ENCODE peak calls at places on chromosome 9, in nine cellular contexts. X is epithelial cell of esophagus, L is fibroblast of the aortic adventitia, T is kidney epithelial cell, J is MM.1S, N is AG09309, W is choroid plexus epithelial cell, M is psoas muscle, G is IMR-90. I is an unnamed sample.
A peak's percentile ranks its signal among the peaks of the same experiment; 100 is the strongest.

GRCh38 chr9:37902804-37903580 is 935 bp downstream of the SLC25A51 start:
- DNase-seq in X (peak; percentile 71), L (peak; percentile 49), T (no peak), J (peak; percentile 22), N (no peak), W (peak; percentile 73), M (no peak), G (peak; percentile 65), I (peak; percentile 30)

GRCh38 chr9:20754556-20754955 is 70.5 kb downstream of the FOCAD start:
- DNase-seq in X (peak; percentile 39), L (peak; percentile 34), T (no peak), J (no peak), N (peak; percentile 21), W (peak; percentile 10), M (no peak), G (peak; percentile 11), I (peak; percentile 76)

GRCh38 chr9:27519466-27520465 is 4.3 kb upstream of the IFNK start:
- DNase-seq in X (peak; percentile 97), L (no peak), T (no peak), J (no peak), N (no peak), W (no peak), M (no peak), G (no peak), I (peak; percentile 26)

GRCh38 chr9:91151014-91151740 is 210.5 kb downstream of the AUH start:
- DNase-seq in X (peak; percentile 63), L (peak; percentile 30), T (no peak), J (peak; percentile 97), N (peak; percentile 99), W (peak; percentile 98), M (no peak), G (peak; percentile 81), I (peak; percentile 97)

GRCh38 chr9:91500509-91501011 is 76.9 kb upstream of the NFIL3 start:
- DNase-seq in X (peak; percentile 70), L (peak; percentile 89), T (peak; percentile 69), J (no peak), N (peak; percentile 68), W (peak; percentile 93), M (no peak), G (peak; percentile 95), I (peak; percentile 63)

GRCh38 chr9:133737071-133737773 is 930 bp downstream of the SARDH start:
- DNase-seq in X (no peak), L (no peak), T (no peak), J (no peak), N (no peak), W (no peak), M (peak; percentile 55), G (no peak), I (no peak)

GRCh38 chr9:1052119-1052907 is 2.2 kb downstream of the DMRT2 start:
- DNase-seq in X (no peak), L (no peak), T (no peak), J (no peak), N (no peak), W (no peak), M (peak; percentile 56), G (no peak), I (no peak)

GRCh38 chr9:95406114-95406513 is 88.6 kb upstream of the FANCC start:
- DNase-seq in X (peak; percentile 44), L (peak; percentile 56), T (no peak), J (no peak), N (peak; percentile 54), W (peak; percentile 64), M (no peak), G (peak; percentile 51), I (peak; percentile 73)

GRCh38 chr9:113155911-113156559 is 5.2 kb downstream of the SLC31A2 start:
- DNase-seq in X (no peak), L (no peak), T (no peak), J (no peak), N (no peak), W (no peak), M (no peak), G (no peak), I (no peak)

GRCh38 chr9:134434896-134435506 is 108.7 kb downstream of the RXRA start:
- DNase-seq in X (peak; percentile 88), L (peak; percentile 99), T (peak; percentile 94), J (no peak), N (peak; percentile 89), W (peak; percentile 98), M (peak; percentile 98), G (peak; percentile 97), I (peak; percentile 97)

GRCh38 chr9:69758001-69758730 is 1.6 kb downstream of the PTAR1 start:
- DNase-seq in X (peak; percentile 7), L (peak; percentile 70), T (no peak), J (no peak), N (no peak), W (peak; percentile 59), M (no peak), G (peak; percentile 46), I (peak; percentile 41)

GRCh38 chr9:121717141-121717749 is 65.8 kb downstream of the DAB2IP start:
- DNase-seq in X (peak; percentile 75), L (no peak), T (no peak), J (no peak), N (no peak), W (no peak), M (no peak), G (no peak), I (peak; percentile 30)

DNA sequence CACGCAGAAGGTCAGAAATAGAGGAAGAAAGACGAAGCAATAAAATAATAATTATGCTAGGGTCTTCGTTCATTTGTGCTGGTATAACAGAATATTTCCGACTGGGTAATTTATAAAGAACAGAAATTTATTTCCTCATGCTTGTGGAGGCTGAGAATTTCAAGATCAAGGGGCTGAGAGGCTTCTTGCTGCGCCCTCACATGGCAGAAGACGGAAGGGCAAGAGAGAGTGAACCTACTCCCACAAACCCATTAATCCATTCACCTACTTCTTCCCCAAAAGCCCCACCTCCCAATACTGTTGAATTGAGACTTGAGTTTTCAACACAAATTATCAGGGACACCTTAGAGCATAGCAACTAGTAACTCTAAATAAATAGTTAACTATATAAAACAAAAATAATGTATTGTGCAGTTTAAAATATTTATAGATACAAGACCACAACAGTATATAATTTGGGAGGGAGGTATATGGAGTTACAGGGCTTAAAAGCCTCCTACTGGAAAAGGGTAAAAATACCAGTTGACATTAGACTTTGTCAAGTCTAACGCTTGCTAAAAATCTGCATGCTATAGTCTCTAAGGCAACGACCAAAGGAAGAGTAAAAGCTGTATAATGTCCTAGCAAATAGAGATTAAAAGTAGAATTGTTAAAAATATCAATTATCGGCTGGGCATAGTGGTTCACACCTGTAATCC is 40.3 kb upstream of the NAA35 start:
- DNase-seq in X (peak; percentile 63), L (peak; percentile 46), T (no peak), J (no peak), N (no peak), W (peak; percentile 74), M (no peak), G (peak; percentile 36), I (peak; percentile 41)
- TF ChIP-seq CTCF in X (peak; percentile 92), L (peak; percentile 76), T (peak; percentile 75), J (peak; percentile 30), N (peak; percentile 78), W (peak; percentile 92), M (peak; percentile 37), G (peak; percentile 52), I (peak; percentile 83)

GRCh38 chr9:77305622-77306365 is 128.5 kb downstream of the VPS13A start:
- DNase-seq in X (peak; percentile 92), L (peak; percentile 22), T (no peak), J (no peak), N (peak; percentile 51), W (peak; percentile 60), M (no peak), G (peak; percentile 43), I (peak; percentile 87)

GRCh38 chr9:77307166-77307565 is 129.8 kb downstream of the VPS13A start:
- DNase-seq in X (peak; percentile 65), L (no peak), T (no peak), J (no peak), N (no peak), W (no peak), M (no peak), G (no peak), I (no peak)

DNA sequence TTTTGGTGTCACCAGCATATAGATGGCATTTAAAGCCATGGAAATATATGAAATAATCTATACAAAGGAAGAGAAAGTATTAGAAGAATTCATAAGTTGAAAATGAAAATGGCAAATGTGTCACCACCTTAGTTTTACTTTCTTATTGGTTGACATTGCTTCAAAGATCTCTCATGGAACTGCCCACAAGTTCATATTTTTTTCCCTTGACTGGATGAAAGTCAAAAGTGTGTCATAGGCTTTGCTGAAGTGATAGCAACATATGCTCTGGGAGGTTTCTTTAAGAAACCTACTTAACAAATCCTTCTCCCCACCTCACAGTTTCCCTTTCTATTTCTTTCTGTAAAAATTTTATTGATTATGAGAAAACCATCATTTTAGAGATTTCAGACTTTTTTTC is 127.2 kb downstream of the VPS13A start:
- DNase-seq in X (no peak), L (no peak), T (no peak), J (peak; percentile 38), N (no peak), W (no peak), M (no peak), G (peak; percentile 11), I (peak; percentile 2)
- H3K4me3 ChIP-seq in X (no peak overlapping the region), L (no peak overlapping the region), T (no peak overlapping the region), J (no peak overlapping the region), N (no peak overlapping the region), W (no peak overlapping the region), M (no peak overlapping the region), G (no peak overlapping the region), I (no peak overlapping the region)

DNA sequence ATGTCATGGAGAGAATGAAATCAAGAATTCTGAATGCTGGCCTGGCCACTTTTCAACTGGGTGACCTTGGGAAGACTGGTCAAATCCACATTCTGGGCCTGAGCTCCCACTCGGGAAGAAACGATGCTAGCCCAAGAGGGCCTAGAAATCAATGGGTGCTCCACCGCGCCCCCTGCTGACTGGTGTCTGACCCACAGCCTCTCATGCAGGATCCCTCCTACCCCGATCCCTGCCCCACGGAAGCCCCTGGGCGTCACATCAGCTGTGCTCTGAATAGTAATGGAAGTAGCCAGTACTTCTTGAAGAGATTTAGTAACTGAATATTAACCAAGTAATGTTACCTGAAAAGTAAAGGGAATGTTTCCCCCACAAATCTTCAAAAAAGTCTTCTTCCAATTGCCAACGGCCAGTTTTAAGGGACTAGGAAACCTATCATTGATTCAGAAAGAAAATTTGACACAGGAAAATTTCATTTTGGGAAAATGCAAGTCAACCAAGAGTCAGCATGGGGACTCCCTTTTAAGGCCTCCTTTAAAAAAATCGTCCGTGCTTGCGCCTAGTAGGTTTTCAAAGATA is 43.9 kb downstream of the CRB2 start:
- DNase-seq in X (no peak), L (no peak), T (no peak), J (no peak), N (no peak), W (no peak), M (no peak), G (no peak), I (no peak)
- TF ChIP-seq CTCF in X (peak; percentile 37), L (peak; percentile 49), T (peak; percentile 60), J (peak; percentile 63), N (peak; percentile 61), W (peak; percentile 67), M (peak; percentile 10), G (peak; percentile 39), I (peak; percentile 46)

DNA sequence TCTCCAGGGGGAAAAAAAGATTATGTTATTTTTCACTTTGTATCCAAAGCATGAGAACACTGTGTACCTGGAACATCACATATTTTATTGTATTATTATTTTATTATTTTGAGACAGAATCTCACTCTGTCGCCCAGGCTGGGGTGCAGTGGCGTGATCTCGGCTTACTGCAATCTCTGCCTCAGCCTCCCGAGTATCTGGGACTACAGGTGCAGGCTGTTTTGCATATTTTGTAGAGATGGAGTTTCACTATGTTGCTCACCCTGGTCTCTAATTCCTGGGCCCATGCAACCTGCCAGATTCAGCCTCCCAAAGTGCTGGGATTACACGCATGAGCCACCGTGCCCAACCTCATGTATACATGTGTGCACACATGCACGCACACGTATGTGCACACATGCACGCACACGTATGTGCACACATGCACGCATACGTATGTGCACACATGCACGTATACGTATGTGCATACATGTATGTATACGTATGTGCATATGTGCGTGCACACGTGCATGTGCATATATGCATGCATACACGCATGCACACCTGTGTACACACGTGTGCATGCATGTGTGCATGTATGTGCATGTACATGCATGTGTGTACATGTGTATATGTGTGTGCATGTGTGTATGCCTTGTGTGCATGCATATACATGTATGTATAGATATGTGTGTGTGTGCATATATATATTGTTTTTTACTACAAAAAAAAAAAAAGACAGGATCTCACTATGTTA is 9.5 kb upstream of the UGCG start:
- DNase-seq in X (no peak), L (no peak), T (no peak), J (no peak), N (no peak), W (no peak), M (no peak), G (no peak), I (no peak)
- H3K4me3 ChIP-seq in X (no peak overlapping the region), L (no peak overlapping the region), T (no peak overlapping the region), J (no peak overlapping the region), N (no peak overlapping the region), W (no peak overlapping the region), M (no peak overlapping the region), G (no peak overlapping the region), I (no peak overlapping the region)

I was measured in AG10803.